ENCODE peak calls at places on chromosomes 6 and 20, in five cellular contexts. U is stomach, R is heart right ventricle, C is tibial artery, Z is colonic mucosa. K is an unnamed sample.

GRCh38 chr6:37209461-37210205 is 39.7 kb downstream of the PIM1 start:
- DNase-seq in U (no peak), Z (no peak), C (no peak), R (no peak), K (no peak)

GRCh38 chr6:45655630-45656422 is 278.1 kb upstream of the SUPT3H start:
- DNase-seq in R (no peak), U (no peak), C (no peak), Z (no peak), K (no peak)

GRCh38 chr20:57043091-57043490 is 223.3 kb downstream of the BMP7 start:
- DNase-seq in U (no peak), C (no peak), R (no peak), Z (no peak), K (peak; percentile 43)

GRCh38 chr6:139239137-139239536 is 52.7 kb downstream of the TXLNB start:
- DNase-seq in C (no peak), Z (no peak), U (no peak), R (no peak), K (no peak)

GRCh38 chr20:42051935-42052334 is 433.8 kb upstream of the CHD6 start:
- DNase-seq in Z (no peak), C (no peak), R (no peak), U (no peak), K (no peak)

GRCh38 chr20:12591949-12592470 is 416.8 kb upstream of the SPTLC3 start:
- DNase-seq in C (no peak), R (no peak), Z (no peak), U (no peak), K (no peak)

GRCh38 chr6:140845666-140846065 is 1287.1 kb upstream of the GJE1 start:
- DNase-seq in Z (no peak), U (no peak), C (no peak), R (no peak), K (no peak)

GRCh38 chr6:89022747-89023289 is 57.7 kb upstream of the PNRC1 start:
- DNase-seq in C (no peak), R (no peak), Z (no peak), U (no peak), K (no peak)

GRCh38 chr6:113858605-113859348 is 1.6 kb downstream of the MARCKS start:
- DNase-seq in U (peak; percentile 92), C (peak; percentile 93), R (peak; percentile 85), Z (peak; percentile 93), K (peak; percentile 86)

GRCh38 chr20:39775110-39775509 is 813.0 kb downstream of the DHX35 start:
- DNase-seq in U (no peak), R (peak; percentile 50), Z (peak; percentile 42), C (peak; percentile 75), K (no peak)

DNA sequence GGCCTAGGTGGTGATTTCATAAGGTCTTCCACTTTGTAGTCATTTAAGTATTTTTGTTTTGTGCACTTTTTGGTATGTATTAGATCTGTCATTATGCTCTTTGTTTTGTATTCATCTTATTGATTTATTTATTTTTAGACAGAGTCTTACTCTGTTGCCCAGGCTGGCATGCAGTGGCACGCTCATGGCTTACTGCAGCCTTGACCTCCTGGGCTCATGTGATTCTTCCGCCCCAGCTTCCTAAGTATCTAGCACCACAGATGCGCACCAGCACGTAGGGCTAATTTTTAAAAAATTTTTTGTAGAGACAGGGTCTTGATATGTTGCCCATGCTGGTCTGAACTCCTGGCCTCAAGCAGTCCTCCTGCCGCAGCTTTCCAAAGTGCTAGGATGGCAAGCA is 30.6 kb downstream of the TPX2 start:
- DNase-seq in Z (no peak), U (no peak), C (no peak), R (no peak), K (no peak)
- H3K36me3 ChIP-seq in Z (no peaks in the 10 kb centered on the region), U (no peaks in the 10 kb centered on the region), C (no peaks in the 10 kb centered on the region), R (no peaks in the 10 kb centered on the region), K (peaks cover 100% of the 10 kb centered on the region)

GRCh38 chr20:45209924-45210323 is 3.1 kb downstream of the SEMG1 start:
- DNase-seq in U (no peak), R (no peak), Z (no peak), C (no peak), K (no peak)
- H3K4me3 ChIP-seq in U (no peak overlapping the region), R (no peak overlapping the region), Z (no peak overlapping the region), C (no peak overlapping the region), K (no peak overlapping the region)

DNA sequence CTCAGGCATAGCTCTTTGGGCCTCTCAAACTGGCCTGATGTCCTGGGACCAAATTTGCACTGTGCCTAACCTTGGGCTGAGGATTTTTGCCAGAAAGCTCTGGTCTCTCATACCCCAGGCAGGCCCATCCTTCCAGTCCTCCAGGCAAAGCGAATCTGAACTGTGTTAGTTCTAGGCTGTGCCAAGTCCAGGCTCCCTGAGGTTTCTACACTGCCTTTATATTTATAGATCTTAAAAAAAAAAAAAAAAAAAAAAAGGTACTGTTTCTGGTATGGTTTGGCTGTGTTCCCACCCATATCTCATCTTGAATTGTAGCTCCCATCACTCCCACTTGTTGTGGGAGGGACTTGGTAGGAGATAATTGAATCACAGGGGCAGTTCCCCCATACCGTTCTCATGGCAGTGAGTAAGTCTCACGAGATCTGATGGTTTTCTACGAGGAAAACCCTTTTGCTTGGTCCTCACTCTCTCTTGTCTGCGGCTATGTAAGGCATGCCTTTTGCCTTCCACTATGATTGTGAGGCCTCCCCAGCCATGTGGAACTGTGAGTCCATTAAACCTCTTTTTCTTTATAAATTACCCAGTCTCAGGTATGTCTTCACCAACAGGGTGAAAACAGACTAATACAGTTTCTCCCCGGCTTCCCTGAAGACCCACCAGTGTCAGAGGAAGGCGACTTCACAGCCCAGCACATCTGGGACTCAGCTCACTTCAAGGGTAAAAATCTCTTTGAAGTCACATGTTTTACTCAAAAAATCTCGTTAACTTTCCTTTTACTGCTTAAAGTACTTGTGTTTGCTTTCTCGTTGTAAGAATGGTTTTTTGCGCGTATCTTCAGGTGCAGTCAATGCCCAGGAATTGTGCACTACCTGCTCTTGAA is 39.1 kb upstream of the TBXT start:
- DNase-seq in R (no peak), Z (no peak), U (no peak), C (no peak), K (no peak)
- H3K36me3 ChIP-seq in R (no peaks in the 10 kb centered on the region), Z (no peaks in the 10 kb centered on the region), U (no peaks in the 10 kb centered on the region), C (no peaks in the 10 kb centered on the region), K (no peaks in the 10 kb centered on the region)

GRCh38 chr20:856361-856775 is 22.9 kb downstream of the FAM110A start:
- DNase-seq in C (no peak), U (no peak), Z (no peak), R (no peak), K (peak; percentile 99)
- H3K4me3 ChIP-seq in C (no peak overlapping the region), U (no peak overlapping the region), Z (no peak overlapping the region), R (no peak overlapping the region), K (no peak overlapping the region)

GRCh38 chr6:2209226-2209809 is 36.1 kb downstream of the GMDS start:
- DNase-seq in R (peak; percentile 20), U (peak; percentile 70), Z (peak; percentile 70), C (no peak), K (no peak)

GRCh38 chr6:2203264-2203663 is 42.1 kb downstream of the GMDS start:
- DNase-seq in R (no peak), Z (no peak), U (no peak), C (no peak), K (no peak)

GRCh38 chr6:2205396-2205795 is 40.0 kb downstream of the GMDS start:
- DNase-seq in C (no peak), Z (no peak), R (no peak), U (no peak), K (no peak)

DNA sequence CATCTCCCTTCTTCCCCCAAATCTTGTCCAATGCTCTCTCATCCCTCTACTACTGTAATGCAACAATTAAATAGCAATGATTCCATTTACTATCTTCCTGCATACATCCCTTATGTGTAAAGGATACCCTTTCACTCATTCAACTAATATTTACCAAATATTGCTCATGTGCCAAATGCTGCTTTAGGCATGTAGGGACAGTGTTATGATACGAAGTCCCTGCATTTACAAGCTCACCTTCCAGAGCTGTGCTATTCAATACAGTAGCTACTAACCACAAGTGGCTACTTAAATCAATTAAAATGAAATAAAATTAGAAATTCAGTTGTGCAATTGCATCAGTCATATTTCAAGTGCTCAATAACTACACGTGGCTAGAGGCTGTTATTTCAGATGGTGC is 41.1 kb downstream of the GMDS start:
- DNase-seq in Z (no peak), U (no peak), R (no peak), C (no peak), K (no peak)
- H3K36me3 ChIP-seq in Z (no peaks in the 10 kb centered on the region), U (no peaks in the 10 kb centered on the region), R (no peaks in the 10 kb centered on the region), C (no peaks in the 10 kb centered on the region), K (no peaks in the 10 kb centered on the region)